ENCODE peak calls at places on chromosome 4, in seven cellular contexts. One of them, this sample, is unnamed.

GRCh38 chr4:138103597-138104461 is 138.3 kb downstream of the SLC7A11 start:
- DNase-seq in CD8-positive, alpha-beta T cell: no peak
- DNase-seq in cardiac muscle cell: no peak
- DNase-seq in heart left ventricle: no peak
- DNase-seq in neural progenitor cell: no peak
- DNase-seq in breast epithelium: no peak
- DNase-seq in GM23248: no peak
- DNase-seq in this sample: no peak

GRCh38 chr4:156596026-156596425 is 375.6 kb downstream of the PDGFC start:
- DNase-seq in CD8-positive, alpha-beta T cell: no peak
- DNase-seq in heart left ventricle: no peak
- DNase-seq in cardiac muscle cell: peak; percentile 68
- DNase-seq in neural progenitor cell: no peak
- DNase-seq in GM23248: no peak
- DNase-seq in breast epithelium: no peak
- DNase-seq in this sample: no peak

GRCh38 chr4:161581262-161581661 is 582.5 kb downstream of the FSTL5 start:
- DNase-seq in breast epithelium: no peak
- DNase-seq in heart left ventricle: no peak
- DNase-seq in neural progenitor cell: no peak
- DNase-seq in cardiac muscle cell: peak; percentile 23
- DNase-seq in GM23248: peak; percentile 1
- DNase-seq in CD8-positive, alpha-beta T cell: no peak
- DNase-seq in this sample: no peak

GRCh38 chr4:26369132-26370036 is 48.6 kb downstream of the RBPJ start:
- DNase-seq in CD8-positive, alpha-beta T cell: no peak
- DNase-seq in cardiac muscle cell: peak; percentile 5
- DNase-seq in GM23248: no peak
- DNase-seq in breast epithelium: no peak
- DNase-seq in neural progenitor cell: no peak
- DNase-seq in heart left ventricle: no peak
- DNase-seq in this sample: no peak

GRCh38 chr4:90099795-90100194 is 27.4 kb upstream of the CCSER1 start:
- DNase-seq in breast epithelium: no peak
- DNase-seq in CD8-positive, alpha-beta T cell: no peak
- DNase-seq in cardiac muscle cell: no peak
- DNase-seq in heart left ventricle: no peak
- DNase-seq in neural progenitor cell: no peak
- DNase-seq in GM23248: peak; percentile 8
- DNase-seq in this sample: no peak

GRCh38 chr4:93444860-93445259 is 383.7 kb upstream of the ATOH1 start:
- DNase-seq in GM23248: no peak
- DNase-seq in CD8-positive, alpha-beta T cell: no peak
- DNase-seq in heart left ventricle: no peak
- DNase-seq in neural progenitor cell: no peak
- DNase-seq in cardiac muscle cell: no peak
- DNase-seq in breast epithelium: no peak
- DNase-seq in this sample: no peak

GRCh38 chr4:2083116-2083825 is 24.1 kb downstream of the NAT8L start:
- DNase-seq in heart left ventricle: peak; percentile 17
- DNase-seq in breast epithelium: peak; percentile 5
- DNase-seq in neural progenitor cell: no peak
- DNase-seq in cardiac muscle cell: no peak
- DNase-seq in GM23248: no peak
- DNase-seq in CD8-positive, alpha-beta T cell: no peak
- DNase-seq in this sample: no peak

GRCh38 chr4:185941476-185941875 is 127.5 kb upstream of the TLR3 start:
- DNase-seq in CD8-positive, alpha-beta T cell: no peak
- DNase-seq in GM23248: no peak
- DNase-seq in neural progenitor cell: no peak
- DNase-seq in heart left ventricle: no peak
- DNase-seq in breast epithelium: no peak
- DNase-seq in cardiac muscle cell: peak; percentile 44
- DNase-seq in this sample: no peak

GRCh38 chr4:150251752-150252190 is 173.5 kb downstream of the DCLK2 start:
- DNase-seq in heart left ventricle: no peak
- DNase-seq in CD8-positive, alpha-beta T cell: no peak
- DNase-seq in neural progenitor cell: peak; percentile 45
- DNase-seq in GM23248: no peak
- DNase-seq in breast epithelium: no peak
- DNase-seq in cardiac muscle cell: peak; percentile 48
- DNase-seq in this sample: no peak

GRCh38 chr4:3248178-3248480 is 830 bp upstream of the MSANTD1 start:
- DNase-seq in heart left ventricle: no peak
- DNase-seq in neural progenitor cell: no peak
- DNase-seq in GM23248: no peak
- DNase-seq in CD8-positive, alpha-beta T cell: no peak
- DNase-seq in breast epithelium: no peak
- DNase-seq in cardiac muscle cell: no peak
- DNase-seq in this sample: no peak

GRCh38 chr4:114108869-114109268 is 129.4 kb upstream of the ARSJ start:
- DNase-seq in cardiac muscle cell: no peak
- DNase-seq in breast epithelium: no peak
- DNase-seq in CD8-positive, alpha-beta T cell: no peak
- DNase-seq in GM23248: peak; percentile 47
- DNase-seq in heart left ventricle: no peak
- DNase-seq in neural progenitor cell: no peak
- DNase-seq in this sample: no peak

GRCh38 chr4:73614468-73614867 is 5.8 kb downstream of the RASSF6 start:
- DNase-seq in breast epithelium: no peak
- DNase-seq in neural progenitor cell: no peak
- DNase-seq in GM23248: no peak
- DNase-seq in CD8-positive, alpha-beta T cell: no peak
- DNase-seq in cardiac muscle cell: no peak
- DNase-seq in heart left ventricle: no peak
- DNase-seq in this sample: no peak

GRCh38 chr4:153205028-153205648 is 895 bp downstream of the TRIM2 start:
- DNase-seq in heart left ventricle: no peak
- DNase-seq in breast epithelium: no peak
- DNase-seq in neural progenitor cell: peak; percentile 26
- DNase-seq in CD8-positive, alpha-beta T cell: peak; percentile 23
- DNase-seq in GM23248: no peak
- DNase-seq in cardiac muscle cell: no peak
- DNase-seq in this sample: peak; percentile 48

GRCh38 chr4:140150636-140150885 is 3.4 kb downstream of the MAML3 start:
- DNase-seq in cardiac muscle cell: no peak
- DNase-seq in neural progenitor cell: no peak
- DNase-seq in CD8-positive, alpha-beta T cell: no peak
- DNase-seq in heart left ventricle: no peak
- DNase-seq in GM23248: no peak
- DNase-seq in breast epithelium: peak; percentile 80
- DNase-seq in this sample: no peak

GRCh38 chr4:168711197-168712120 is 214.6 kb downstream of the PALLD start:
- DNase-seq in CD8-positive, alpha-beta T cell: no peak
- DNase-seq in breast epithelium: no peak
- DNase-seq in heart left ventricle: peak; percentile 30
- DNase-seq in GM23248: peak; percentile 91
- DNase-seq in cardiac muscle cell: peak; percentile 74
- DNase-seq in neural progenitor cell: no peak
- DNase-seq in this sample: no peak

GRCh38 chr4:98801259-98801725 is 127.6 kb downstream of the EIF4E start:
- DNase-seq in breast epithelium: no peak
- DNase-seq in cardiac muscle cell: no peak
- DNase-seq in neural progenitor cell: peak; percentile 87
- DNase-seq in CD8-positive, alpha-beta T cell: no peak
- DNase-seq in GM23248: no peak
- DNase-seq in heart left ventricle: no peak
- DNase-seq in this sample: no peak

GRCh38 chr4:108172231-108172779 is 3.6 kb upstream of the LEF1 start:
- DNase-seq in GM23248: peak; percentile 18
- DNase-seq in heart left ventricle: no peak
- DNase-seq in breast epithelium: no peak
- DNase-seq in neural progenitor cell: peak; percentile 72
- DNase-seq in CD8-positive, alpha-beta T cell: peak; percentile 15
- DNase-seq in cardiac muscle cell: peak; percentile 29
- DNase-seq in this sample: peak; percentile 45

GRCh38 chr4:11051181-11051580 is 366.6 kb upstream of the CLNK start:
- DNase-seq in breast epithelium: no peak
- DNase-seq in CD8-positive, alpha-beta T cell: no peak
- DNase-seq in heart left ventricle: no peak
- DNase-seq in GM23248: no peak
- DNase-seq in cardiac muscle cell: no peak
- DNase-seq in neural progenitor cell: no peak
- DNase-seq in this sample: no peak

GRCh38 chr4:128780688-128781087 is 28.8 kb upstream of the JADE1 start:
- DNase-seq in breast epithelium: no peak
- DNase-seq in GM23248: no peak
- DNase-seq in cardiac muscle cell: no peak
- DNase-seq in CD8-positive, alpha-beta T cell: no peak
- DNase-seq in neural progenitor cell: no peak
- DNase-seq in heart left ventricle: no peak
- DNase-seq in this sample: no peak

GRCh38 chr4:128775916-128776315 is 33.6 kb upstream of the JADE1 start:
- DNase-seq in heart left ventricle: no peak
- DNase-seq in cardiac muscle cell: no peak
- DNase-seq in neural progenitor cell: peak; percentile 49
- DNase-seq in CD8-positive, alpha-beta T cell: no peak
- DNase-seq in GM23248: no peak
- DNase-seq in breast epithelium: no peak
- DNase-seq in this sample: no peak

GRCh38 chr4:128782076-128782715 is 27.3 kb upstream of the JADE1 start:
- DNase-seq in breast epithelium: no peak
- DNase-seq in cardiac muscle cell: no peak
- DNase-seq in heart left ventricle: no peak
- DNase-seq in GM23248: peak; percentile 81
- DNase-seq in neural progenitor cell: peak; percentile 24
- DNase-seq in CD8-positive, alpha-beta T cell: peak; percentile 39
- DNase-seq in this sample: peak; percentile 65

GRCh38 chr4:128775477-128775876 is 34.0 kb upstream of the JADE1 start:
- DNase-seq in heart left ventricle: no peak
- DNase-seq in GM23248: no peak
- DNase-seq in neural progenitor cell: no peak
- DNase-seq in CD8-positive, alpha-beta T cell: no peak
- DNase-seq in breast epithelium: no peak
- DNase-seq in cardiac muscle cell: no peak
- DNase-seq in this sample: no peak

DNA sequence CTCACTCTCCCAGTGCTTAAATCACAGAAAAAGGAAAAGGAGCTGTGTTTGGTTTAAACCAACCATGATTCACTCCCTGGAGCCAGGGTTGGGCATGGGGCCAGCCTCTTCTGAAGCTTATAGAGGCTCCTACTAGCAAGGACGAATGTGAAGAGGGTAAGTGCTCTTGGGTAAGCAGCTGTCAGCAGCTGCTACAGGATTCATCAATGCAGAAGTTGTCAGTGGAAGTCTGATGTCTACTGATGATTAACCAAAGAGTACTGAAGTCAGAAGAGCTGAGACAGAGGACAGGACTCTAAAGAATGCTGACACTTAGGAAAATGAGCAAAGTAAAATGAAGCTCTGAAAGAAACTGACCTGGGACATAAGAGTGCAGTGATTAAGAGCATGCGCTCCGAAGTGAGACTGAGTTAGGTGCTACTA is 32.7 kb upstream of the JADE1 start:
- DNase-seq in breast epithelium: no peak
- DNase-seq in neural progenitor cell: no peak
- DNase-seq in CD8-positive, alpha-beta T cell: no peak
- DNase-seq in heart left ventricle: peak; percentile 89
- DNase-seq in GM23248: peak; percentile 91
- DNase-seq in cardiac muscle cell: peak; percentile 92
- DNase-seq in this sample: no peak
- H3K27me3 ChIP-seq in breast epithelium: no peaks in the 10 kb centered on the region
- H3K27me3 ChIP-seq in neural progenitor cell: no peaks in the 10 kb centered on the region
- H3K27me3 ChIP-seq in CD8-positive, alpha-beta T cell: no peaks in the 10 kb centered on the region
- H3K27me3 ChIP-seq in heart left ventricle: no peaks in the 10 kb centered on the region
- H3K27me3 ChIP-seq in GM23248: no peaks in the 10 kb centered on the region
- H3K27me3 ChIP-seq in cardiac muscle cell: peaks cover 63% of the 10 kb centered on the region
- H3K27me3 ChIP-seq in this sample: no peaks in the 10 kb centered on the region

DNA sequence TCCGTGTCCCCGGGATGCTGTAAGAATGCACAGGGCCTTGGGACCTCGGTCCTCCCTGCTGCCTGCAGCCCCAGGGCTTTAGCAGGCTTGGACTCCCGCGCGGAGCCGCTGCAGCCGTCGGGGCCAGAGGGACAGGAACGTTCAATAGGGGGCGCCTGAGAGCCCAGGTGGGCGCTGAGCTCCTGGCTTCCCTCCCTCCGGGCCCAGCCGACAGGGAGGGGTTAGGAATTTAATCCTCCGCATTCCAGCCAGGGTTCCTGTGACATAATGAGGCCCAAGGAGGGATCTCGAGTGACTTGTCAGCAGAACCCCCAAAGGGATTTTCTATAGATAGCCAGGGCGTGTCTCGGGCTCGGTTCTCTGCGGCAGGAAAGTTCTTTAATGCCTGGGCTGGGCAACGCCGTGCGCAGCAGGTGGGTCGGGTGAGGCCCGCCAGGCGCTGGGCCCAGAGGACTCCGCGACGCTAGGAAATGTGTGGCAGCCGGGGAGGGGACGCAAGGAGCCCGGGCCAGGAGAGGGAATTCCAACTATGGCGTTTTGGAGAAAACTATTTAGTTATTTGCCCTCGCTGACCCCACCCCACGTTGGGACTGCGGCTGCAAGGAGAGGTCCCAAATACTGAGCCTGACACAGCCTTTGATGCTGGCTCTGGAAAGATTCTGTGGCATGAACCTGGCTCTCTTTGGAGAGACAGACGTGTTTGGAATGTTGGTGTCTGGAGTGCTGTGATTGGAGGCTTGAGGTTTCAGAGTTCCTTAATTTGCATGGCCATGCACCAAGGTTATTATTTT is 285.2 kb upstream of the GATB start:
- DNase-seq in cardiac muscle cell: peak; percentile 20
- DNase-seq in neural progenitor cell: peak; percentile 94
- DNase-seq in GM23248: peak; percentile 16
- DNase-seq in CD8-positive, alpha-beta T cell: no peak
- DNase-seq in breast epithelium: no peak
- DNase-seq in heart left ventricle: peak; percentile 42
- DNase-seq in this sample: peak; percentile 14
- H3K4me3 ChIP-seq in cardiac muscle cell: no peak overlapping the region
- H3K4me3 ChIP-seq in neural progenitor cell: peak overlapping the region; percentile 47
- H3K4me3 ChIP-seq in GM23248: no peak overlapping the region
- H3K4me3 ChIP-seq in CD8-positive, alpha-beta T cell: no peak overlapping the region
- H3K4me3 ChIP-seq in breast epithelium: no peak overlapping the region
- H3K4me3 ChIP-seq in heart left ventricle: peak overlapping the region; percentile 19
- H3K4me3 ChIP-seq in this sample: no peak overlapping the region

GRCh38 chr4:55365347-55365728 is 19.3 kb downstream of the SRD5A3 start:
- DNase-seq in CD8-positive, alpha-beta T cell: no peak
- DNase-seq in cardiac muscle cell: no peak
- DNase-seq in GM23248: no peak
- DNase-seq in neural progenitor cell: no peak
- DNase-seq in heart left ventricle: no peak
- DNase-seq in breast epithelium: no peak
- DNase-seq in this sample: no peak
- H3K36me3 ChIP-seq in CD8-positive, alpha-beta T cell: no peaks in the 10 kb centered on the region
- H3K36me3 ChIP-seq in cardiac muscle cell: no peaks in the 10 kb centered on the region
- H3K36me3 ChIP-seq in GM23248: no peaks in the 10 kb centered on the region
- H3K36me3 ChIP-seq in neural progenitor cell: no peaks in the 10 kb centered on the region
- H3K36me3 ChIP-seq in heart left ventricle: peaks cover 16% of the 10 kb centered on the region
- H3K36me3 ChIP-seq in breast epithelium: no peaks in the 10 kb centered on the region
- H3K36me3 ChIP-seq in this sample: no peaks in the 10 kb centered on the region

DNA sequence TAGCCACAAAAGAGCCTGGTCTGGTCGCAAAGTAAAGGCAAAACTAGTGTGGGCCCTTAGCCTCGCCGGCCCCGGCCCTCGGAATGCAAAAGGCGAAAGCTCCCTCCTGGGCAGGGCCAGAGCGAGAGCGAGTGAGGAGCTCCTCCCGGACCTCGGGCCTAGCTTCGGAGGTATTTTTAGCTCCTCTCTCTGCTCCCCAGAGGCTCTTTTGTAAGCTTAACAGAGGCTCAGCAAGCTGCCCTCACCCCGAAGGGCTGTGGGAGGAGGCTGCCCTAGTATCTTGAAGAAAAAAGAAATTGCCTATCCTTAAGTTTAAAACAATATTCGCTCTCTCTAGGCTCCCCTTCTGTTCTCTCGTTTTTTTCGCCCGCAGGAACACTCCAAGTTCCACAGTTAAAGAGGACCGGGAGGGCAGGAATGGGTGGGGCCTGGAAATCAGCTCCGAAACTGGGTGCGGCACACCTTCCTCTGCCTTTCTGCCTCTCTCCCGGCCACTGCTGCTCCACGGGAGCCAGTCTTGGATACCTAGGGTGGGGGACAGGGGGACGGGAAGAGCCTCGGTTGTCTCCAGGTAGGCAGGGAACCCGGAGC is 12.2 kb downstream of the HAND2 start:
- DNase-seq in heart left ventricle: peak; percentile 79
- DNase-seq in CD8-positive, alpha-beta T cell: no peak
- DNase-seq in breast epithelium: no peak
- DNase-seq in neural progenitor cell: peak; percentile 88
- DNase-seq in cardiac muscle cell: peak; percentile 79
- DNase-seq in GM23248: no peak
- DNase-seq in this sample: no peak
- H3K27me3 ChIP-seq in heart left ventricle: no peaks in the 10 kb centered on the region
- H3K27me3 ChIP-seq in CD8-positive, alpha-beta T cell: peaks cover 38% of the 10 kb centered on the region
- H3K27me3 ChIP-seq in breast epithelium: peaks cover 79% of the 10 kb centered on the region
- H3K27me3 ChIP-seq in neural progenitor cell: peaks cover 100% of the 10 kb centered on the region
- H3K27me3 ChIP-seq in cardiac muscle cell: peaks cover 17% of the 10 kb centered on the region
- H3K27me3 ChIP-seq in GM23248: no peaks in the 10 kb centered on the region
- H3K27me3 ChIP-seq in this sample: peaks cover 52% of the 10 kb centered on the region

This sample was measured in CD4-positive, CD25-positive, alpha-beta regulatory T cell.